ENCODE peak calls at places on chromosomes 1 and 21, in eight cellular contexts. L is transverse colon; Q is mesenchymal stem cell; O is CD8-positive, alpha-beta memory T cell; W is left lung; N is sigmoid colon; U is pancreas; V is IMR-90. X is an unnamed sample.

GRCh38 chr1:56570924-56571372 is 8.4 kb downstream of the PLPP3 start:
- DNase-seq in V (no peak), U (no peak), O (no peak), W (no peak), N (no peak), L (no peak), Q (no peak), X (no peak)

GRCh38 chr1:222910699-222911098 is 95.9 kb downstream of the DISP1 start:
- DNase-seq in Q (peak), O (no peak), N (no peak), U (no peak), W (no peak), V (peak), L (no peak), X (no peak)

GRCh38 chr1:230878584-230878975 is 10.3 kb upstream of the C1orf198 start:
- DNase-seq in L (no peak), Q (peak), O (no peak), V (peak), N (peak), W (no peak), U (no peak), X (peak)

GRCh38 chr1:234597894-234598293 is 12.1 kb downstream of the IRF2BP2 start:
- DNase-seq in W (no peak), V (peak), Q (peak), N (no peak), L (peak), O (peak), U (no peak), X (no peak)

GRCh38 chr1:23475134-23475628 is 8.8 kb downstream of the ASAP3 start:
- DNase-seq in N (no peak), O (no peak), U (no peak), V (peak), L (no peak), W (no peak), Q (peak), X (peak)

GRCh38 chr1:103517380-103518047 is 8.0 kb upstream of the RNPC3 start:
- DNase-seq in U (no peak), W (no peak), N (no peak), O (no peak), L (no peak), V (peak), Q (peak), X (no peak)

GRCh38 chr1:29033829-29034466 is 89.8 kb downstream of the TMEM200B start:
- DNase-seq in V (peak), U (no peak), N (no peak), L (no peak), O (peak), Q (peak), W (no peak), X (no peak)

GRCh38 chr1:85849660-85850059 is 141.4 kb upstream of the ZNHIT6 start:
- DNase-seq in L (no peak), V (no peak), U (no peak), Q (peak), W (no peak), O (no peak), N (no peak), X (no peak)

GRCh38 chr1:12178511-12178910 is 11.7 kb downstream of the TNFRSF1B start:
- DNase-seq in V (no peak), N (no peak), L (no peak), O (no peak), Q (no peak), W (no peak), U (no peak), X (no peak)

GRCh38 chr1:152003846-152004442 is 10.3 kb upstream of the S100A10 start:
- DNase-seq in L (no peak), O (no peak), N (no peak), W (no peak), Q (peak), U (no peak), V (no peak), X (no peak)

GRCh38 chr1:160905617-160905989 is 20.6 kb upstream of the ITLN1 start:
- DNase-seq in N (no peak), V (no peak), O (no peak), L (no peak), Q (no peak), W (no peak), U (no peak), X (no peak)

GRCh38 chr1:236522937-236523703 is 662 bp upstream of the LGALS8 start:
- DNase-seq in V (no peak), N (no peak), L (peak), Q (peak), W (peak), U (peak), O (peak), X (peak)

GRCh38 chr1:168135982-168136708 is 585 bp downstream of the GPR161 start:
- DNase-seq in Q (peak), V (peak), W (peak), L (peak), N (peak), O (no peak), U (peak), X (peak)

GRCh38 chr1:32208891-32209309 is at the start of gene DCDC2B:
- DNase-seq in W (peak), Q (peak), O (no peak), L (peak), U (peak), N (no peak), V (peak), X (peak)

GRCh38 chr21:40386301-40386911 is 460.6 kb downstream of the DSCAM start:
- DNase-seq in V (no peak), U (peak), O (no peak), N (no peak), L (peak), Q (no peak), W (peak), X (no peak)

GRCh38 chr1:230869499-230869898 is 1.2 kb upstream of the C1orf198 start:
- DNase-seq in N (no peak), V (peak), W (no peak), L (no peak), Q (peak), U (no peak), O (no peak), X (no peak)

GRCh38 chr1:243503155-243503554 is 247.3 kb downstream of the SDCCAG8 start:
- DNase-seq in O (no peak), U (no peak), Q (no peak), W (no peak), L (no peak), V (no peak), N (no peak), X (no peak)

GRCh38 chr1:214224605-214225354 is 56.2 kb upstream of the SMYD2 start:
- DNase-seq in W (no peak), U (no peak), V (peak), Q (peak), O (no peak), L (no peak), N (no peak), X (no peak)

GRCh38 chr21:44871576-44872265 is 1.8 kb downstream of the PTTG1IP start:
- DNase-seq in L (peak), N (peak), Q (peak), U (no peak), V (peak), W (peak), O (no peak), X (no peak)

GRCh38 chr1:27868932-27869718 is 3.2 kb upstream of the THEMIS2 start:
- DNase-seq in L (peak), Q (no peak), U (no peak), O (peak), N (peak), V (no peak), W (no peak), X (no peak)

GRCh38 chr1:156642265-156643185 is 608 bp downstream of the BCAN start:
- DNase-seq in N (no peak), O (no peak), V (no peak), L (no peak), W (no peak), Q (no peak), U (peak), X (no peak)
- H3K27ac ChIP-seq in N (no peak), O (no peak), V (no peak), L (no peak), W (no peak), Q (no peak), U (no peak), X (no peak)

GRCh38 chr1:47337350-47337749 is 3.8 kb downstream of the CMPK1 start:
- DNase-seq in Q (no peak), V (no peak), O (no peak), W (no peak), N (no peak), U (no peak), L (no peak), X (no peak)
- H3K4me3 ChIP-seq in Q (no peak), V (no peak), O (no peak), W (no peak), N (no peak), U (no peak), L (no peak), X (no peak)

GRCh38 chr21:35324372-35325220 is 275.5 kb upstream of the RUNX1 start:
- DNase-seq in V (peak), N (peak), O (no peak), U (no peak), L (peak), W (no peak), Q (peak), X (no peak)

GRCh38 chr21:35325953-35326352 is 276.9 kb upstream of the RUNX1 start:
- DNase-seq in O (no peak), L (no peak), N (no peak), W (no peak), V (no peak), U (no peak), Q (no peak), X (no peak)

GRCh38 chr21:35323947-35324346 is 274.8 kb upstream of the RUNX1 start:
- DNase-seq in Q (peak), V (no peak), L (peak), N (peak), U (no peak), W (no peak), O (no peak), X (peak)

GRCh38 chr21:35328856-35329455 is 279.9 kb upstream of the RUNX1 start:
- DNase-seq in V (no peak), U (no peak), L (no peak), N (no peak), W (no peak), Q (no peak), O (no peak), X (no peak)

GRCh38 chr21:35326677-35327076 is 277.6 kb upstream of the RUNX1 start:
- DNase-seq in V (peak), N (no peak), W (no peak), U (no peak), Q (no peak), O (no peak), L (no peak), X (no peak)
- H3K27ac ChIP-seq in V (no peak), N (no peak), W (no peak), U (no peak), Q (no peak), O (no peak), L (no peak), X (no peak)

DNA sequence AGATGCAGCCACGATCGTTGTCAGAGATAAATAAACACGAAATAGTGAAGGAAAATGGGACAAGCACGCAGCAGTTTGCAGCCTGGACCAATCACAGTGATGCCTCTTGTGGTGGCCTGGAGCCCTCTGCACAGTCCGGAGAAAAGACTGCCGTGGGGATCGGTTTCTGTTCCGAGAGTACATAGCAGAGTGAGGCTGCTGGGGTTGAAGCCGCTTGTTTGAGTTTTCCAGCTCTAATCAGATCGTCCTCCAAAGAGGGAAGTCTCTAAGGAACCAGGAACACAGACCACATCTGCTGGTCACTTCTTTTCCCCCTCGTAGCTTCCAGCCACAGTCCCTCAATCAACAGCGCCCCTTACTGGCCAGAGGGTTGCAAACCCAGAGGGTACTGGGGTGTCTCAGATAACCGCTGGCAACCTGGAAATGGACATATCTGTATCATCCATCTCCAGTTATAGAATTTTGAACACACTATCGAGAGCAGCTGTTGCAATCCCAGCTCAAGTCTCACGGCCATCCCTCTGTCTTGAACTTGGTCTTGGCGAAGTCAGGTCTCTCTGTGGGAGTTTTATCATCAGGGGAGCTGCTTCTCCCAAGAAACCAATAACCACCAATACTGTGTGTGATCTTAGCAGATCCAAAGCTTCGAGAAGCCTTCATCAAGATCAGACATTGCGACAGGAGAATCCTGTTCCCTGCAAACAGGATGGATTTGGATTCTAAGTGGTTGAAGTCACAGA is 57.4 kb downstream of the OLIG1 start:
- DNase-seq in W (peak), N (no peak), O (peak), U (no peak), L (peak), V (peak), Q (peak), X (peak)
- H3K4me3 ChIP-seq in W (no peak), N (no peak), O (peak), U (peak), L (no peak), V (peak), Q (no peak), X (peak)

GRCh38 chr1:210910020-210910575 is 223.8 kb downstream of the KCNH1 start:
- DNase-seq in W (no peak), U (no peak), O (no peak), N (no peak), V (no peak), Q (no peak), L (no peak), X (no peak)
- H3K27ac ChIP-seq in W (no peak), U (no peak), O (no peak), N (no peak), V (no peak), Q (no peak), L (no peak), X (no peak)

GRCh38 chr1:182962554-182963115 is 9.7 kb upstream of the SHCBP1L start:
- DNase-seq in V (peak), W (peak), N (peak), L (peak), U (peak), O (peak), Q (peak), X (peak)
- H3K4me3 ChIP-seq in V (peak), W (no peak), N (peak), L (no peak), U (no peak), O (no peak), Q (no peak), X (no peak)

X was measured in uterus.